ENCODE peak calls at places on chromosomes 13 and 19, in six cellular contexts. G is stimulated activated CD4-positive, alpha-beta T cell treated with anti-CD3 and anti-CD28 coated beads, Interleukin-4, amount 100 ng/mL, for 24 hours; U is activated naive CD8-positive, alpha-beta T cell treated with anti-CD3 and anti-CD28 coated beads for 36 hours; R is nephron progenitor cell; M is T-helper 1 cell; C is Caco-2. D is an unnamed sample.

GRCh38 chr19:2170219-2170618 is 6.5 kb downstream of the DOT1L start:
- DNase-seq in G (no peak), R (peak), U (no peak), C (no peak), M (no peak), D (no peak)

GRCh38 chr19:10505583-10506229 is 2.5 kb upstream of the KEAP1 start:
- DNase-seq in C (peak), G (peak), M (peak), R (peak), U (peak), D (peak)

GRCh38 chr13:50800091-50800739 is 43.3 kb downstream of the DLEU7 start:
- DNase-seq in U (no peak), G (no peak), M (no peak), C (no peak), R (no peak), D (peak)

GRCh38 chr13:51902776-51903175 is 41.0 kb downstream of the CCDC70 start:
- DNase-seq in R (no peak), G (no peak), M (peak), C (no peak), U (no peak), D (no peak)

GRCh38 chr13:91308299-91308698 is 39.2 kb upstream of the MIR17HG start:
- DNase-seq in M (no peak), C (no peak), R (no peak), G (no peak), U (no peak), D (no peak)

GRCh38 chr13:109163052-109163413 is 533.6 kb downstream of the MYO16 start:
- DNase-seq in R (no peak), U (no peak), C (no peak), G (no peak), M (no peak), D (no peak)

GRCh38 chr19:55147408-55148251 is 1.4 kb downstream of the TNNT1 start:
- DNase-seq in R (no peak), C (peak), M (no peak), G (no peak), U (no peak), D (no peak)

GRCh38 chr19:787551-787950 is 9.7 kb upstream of the PTBP1 start:
- DNase-seq in G (no peak), U (no peak), R (no peak), C (no peak), M (no peak), D (no peak)

GRCh38 chr13:59771272-59771671 is 392.5 kb downstream of the DIAPH3 start:
- DNase-seq in M (no peak), C (no peak), G (no peak), U (no peak), R (no peak), D (no peak)

GRCh38 chr19:19416280-19416679 is 10.8 kb downstream of the GATAD2A start:
- DNase-seq in C (no peak), G (no peak), M (no peak), R (no peak), U (no peak), D (no peak)

GRCh38 chr19:2532252-2533071 is 56.5 kb downstream of the GADD45B start:
- DNase-seq in M (no peak), G (no peak), C (no peak), U (no peak), R (no peak), D (no peak)

GRCh38 chr19:5587661-5588060 is 19.9 kb upstream of the TINCR start:
- DNase-seq in R (no peak), C (no peak), M (no peak), G (no peak), U (no peak), D (no peak)

GRCh38 chr13:94784066-94784465 is 71.7 kb upstream of the SOX21 start:
- DNase-seq in C (no peak), M (no peak), R (no peak), G (no peak), U (no peak), D (no peak)

GRCh38 chr13:45512148-45512498 is 47.4 kb downstream of the COG3 start:
- DNase-seq in U (no peak), R (no peak), G (no peak), M (no peak), C (no peak), D (no peak)

GRCh38 chr13:45951724-45952123 is 100.2 kb upstream of the SIAH3 start:
- DNase-seq in R (no peak), U (no peak), M (no peak), C (no peak), G (no peak), D (no peak)

GRCh38 chr13:72431981-72432617 is 295.3 kb downstream of the MZT1 start:
- DNase-seq in M (no peak), R (no peak), G (no peak), U (no peak), C (no peak), D (no peak)

GRCh38 chr19:48553676-48554384 is 1.9 kb downstream of the SULT2B1 start:
- DNase-seq in C (peak), M (no peak), G (no peak), R (peak), U (no peak), D (no peak)

GRCh38 chr13:50589651-50590054 is 253.8 kb downstream of the DLEU7 start:
- DNase-seq in R (no peak), C (no peak), M (no peak), U (no peak), G (no peak), D (no peak)

GRCh38 chr13:30634838-30635237 is 17.1 kb downstream of the USPL1 start:
- DNase-seq in U (no peak), R (no peak), M (no peak), G (no peak), C (no peak), D (no peak)

GRCh38 chr19:42301646-42302204 is at the start of gene PRR19:
- DNase-seq in C (no peak), U (no peak), M (no peak), G (peak), R (no peak), D (no peak)

GRCh38 chr13:40665061-40665753 is 1.2 kb downstream of the FOXO1 start:
- DNase-seq in M (peak), C (peak), U (peak), R (peak), G (peak), D (peak)

GRCh38 chr13:26786651-26787295 is 26.2 kb upstream of the GPR12 start:
- DNase-seq in C (no peak), U (no peak), R (no peak), M (no peak), G (no peak), D (no peak)

GRCh38 chr13:26061947-26062346 is 10.1 kb upstream of the SHISA2 start:
- DNase-seq in M (no peak), R (no peak), U (no peak), G (no peak), C (no peak), D (no peak)

GRCh38 chr13:95403349-95404140 is 102.3 kb upstream of the ABCC4 start:
- DNase-seq in C (peak), R (peak), G (no peak), M (no peak), U (no peak), D (no peak)

GRCh38 chr19:40416918-40417713 is 3.9 kb upstream of the PRX start:
- DNase-seq in C (no peak), R (no peak), G (no peak), M (peak), U (peak), D (no peak)

GRCh38 chr13:27556109-27556508 is 64.2 kb downstream of the LNX2 start:
- DNase-seq in G (no peak), M (no peak), R (no peak), C (no peak), U (no peak), D (no peak)

GRCh38 chr19:48720613-48721296 is 1.2 kb upstream of the MAMSTR start:
- DNase-seq in U (peak), G (peak), R (peak), C (peak), M (peak), D (peak)

D was measured in memory B cell.